ENCODE peak calls at places on chromosomes 13 and 19, in ten cellular contexts. K, Y, S, C, V, G, N, F, T and B are unnamed samples.

GRCh38 chr13:34886476-34886875 is 55.6 kb upstream of the NBEA start:
- DNase-seq in K (no peak), Y (no peak), S (no peak), C (no peak), V (no peak), G (no peak), N (no peak), F (no peak), T (no peak), B (no peak)

GRCh38 chr13:69524459-69525155 is 583.0 kb upstream of the ATXN8OS start:
- DNase-seq in K (no peak), Y (no peak), S (no peak), C (peak; percentile 11), V (no peak), G (peak; percentile 33), N (no peak), F (no peak), T (peak; percentile 55), B (no peak)

GRCh38 chr19:15466851-15467733 is 2.7 kb upstream of the RASAL3 start:
- DNase-seq in K (no peak), Y (no peak), S (peak; percentile 87), C (no peak), V (peak; percentile 62), G (no peak), N (peak; percentile 51), F (no peak), T (peak; percentile 71), B (no peak)

GRCh38 chr19:51116736-51117135 is 8.0 kb upstream of the SIGLEC9 start:
- DNase-seq in K (no peak), Y (no peak), S (peak; percentile 27), C (no peak), V (no peak), G (no peak), N (no peak), F (no peak), T (no peak), B (no peak)

GRCh38 chr13:47845981-47846380 is 155.1 kb downstream of the SUCLA2 start:
- DNase-seq in K (no peak), Y (no peak), S (peak; percentile 36), C (no peak), V (no peak), G (no peak), N (no peak), F (no peak), T (no peak), B (no peak)

GRCh38 chr13:112506046-112506445 is 81.9 kb downstream of the TUBGCP3 start:
- DNase-seq in K (no peak), Y (no peak), S (no peak), C (no peak), V (no peak), G (no peak), N (no peak), F (no peak), T (no peak), B (no peak)

GRCh38 chr19:45050036-45050435 is 11.2 kb downstream of the CLASRP start:
- DNase-seq in K (no peak), Y (no peak), S (no peak), C (no peak), V (no peak), G (no peak), N (no peak), F (no peak), T (no peak), B (no peak)

GRCh38 chr19:38055040-38055439 is 148.0 kb downstream of the SIPA1L3 start:
- DNase-seq in K (no peak), Y (no peak), S (no peak), C (no peak), V (no peak), G (peak; percentile 91), N (no peak), F (no peak), T (no peak), B (no peak)

GRCh38 chr19:45404557-45405434 is at the start of gene PPP1R13L:
- DNase-seq in K (peak; percentile 67), Y (peak; percentile 97), S (peak; percentile 94), C (peak; percentile 58), V (peak; percentile 65), G (peak; percentile 95), N (peak; percentile 54), F (no peak), T (no peak), B (no peak)

GRCh38 chr19:19382118-19382517 is 23.4 kb upstream of the GATAD2A start:
- DNase-seq in K (no peak), Y (no peak), S (no peak), C (no peak), V (peak; percentile 41), G (no peak), N (no peak), F (no peak), T (no peak), B (no peak)

GRCh38 chr19:7326105-7326877 is 22.4 kb upstream of the ARHGEF18 start:
- DNase-seq in K (no peak), Y (no peak), S (peak; percentile 17), C (no peak), V (peak; percentile 32), G (peak; percentile 61), N (peak; percentile 22), F (no peak), T (peak; percentile 4), B (peak; percentile 90)

GRCh38 chr19:38684078-38684861 is 36.8 kb downstream of the ACTN4 start:
- DNase-seq in K (no peak), Y (peak; percentile 94), S (peak; percentile 98), C (peak; percentile 95), V (peak; percentile 98), G (peak; percentile 30), N (no peak), F (no peak), T (no peak), B (no peak)

GRCh38 chr19:41339936-41340335 is 13.8 kb downstream of the TGFB1 start:
- DNase-seq in K (no peak), Y (no peak), S (peak; percentile 70), C (no peak), V (no peak), G (no peak), N (no peak), F (no peak), T (no peak), B (no peak)

GRCh38 chr19:45424191-45425058 is 708 bp upstream of the ERCC1 start:
- DNase-seq in K (no peak), Y (peak; percentile 94), S (peak; percentile 99), C (peak; percentile 91), V (peak; percentile 98), G (peak; percentile 74), N (peak; percentile 64), F (no peak), T (peak; percentile 83), B (peak; percentile 76)

GRCh38 chr13:23824355-23824754 is 64.8 kb downstream of the MIPEP start:
- DNase-seq in K (no peak), Y (peak; percentile 92), S (no peak), C (no peak), V (no peak), G (no peak), N (no peak), F (no peak), T (no peak), B (no peak)

GRCh38 chr13:112452380-112453206 is 76.4 kb downstream of the SPACA7 start:
- DNase-seq in K (no peak), Y (no peak), S (no peak), C (no peak), V (no peak), G (no peak), N (no peak), F (no peak), T (no peak), B (peak; percentile 45)

GRCh38 chr13:21074601-21075302 is 13.4 kb upstream of the LATS2 start:
- DNase-seq in K (no peak), Y (no peak), S (no peak), C (no peak), V (no peak), G (no peak), N (peak; percentile 41), F (no peak), T (peak; percentile 73), B (peak; percentile 46)

GRCh38 chr13:29513002-29513980 is 82.2 kb downstream of the SLC7A1 start:
- DNase-seq in K (no peak), Y (no peak), S (peak; percentile 69), C (no peak), V (no peak), G (no peak), N (no peak), F (no peak), T (no peak), B (no peak)

GRCh38 chr13:32852568-32852967 is 163.7 kb upstream of the KL start:
- DNase-seq in K (no peak), Y (no peak), S (no peak), C (peak; percentile 43), V (no peak), G (no peak), N (no peak), F (no peak), T (no peak), B (no peak)

GRCh38 chr13:91277013-91277676 is 70.3 kb upstream of the MIR17HG start:
- DNase-seq in K (no peak), Y (no peak), S (no peak), C (no peak), V (no peak), G (no peak), N (no peak), F (no peak), T (no peak), B (no peak)

GRCh38 chr13:48979892-48980291 is 4.2 kb downstream of the FNDC3A start:
- DNase-seq in K (no peak), Y (no peak), S (no peak), C (no peak), V (no peak), G (no peak), N (no peak), F (no peak), T (peak; percentile 38), B (no peak)

GRCh38 chr19:50817941-50818858 is 5.4 kb downstream of the KLK1 start:
- DNase-seq in K (peak; percentile 61), Y (no peak), S (no peak), C (peak; percentile 24), V (peak; percentile 79), G (peak; percentile 67), N (peak; percentile 62), F (peak; percentile 8), T (no peak), B (peak; percentile 99)

GRCh38 chr19:10288662-10289166 is 1.0 kb upstream of the ICAM5 start:
- DNase-seq in K (peak; percentile 33), Y (no peak), S (no peak), C (peak; percentile 80), V (peak; percentile 86), G (peak; percentile 91), N (peak; percentile 44), F (no peak), T (peak; percentile 89), B (peak; percentile 79)

GRCh38 chr13:59360108-59360507 is 803.6 kb downstream of the DIAPH3 start:
- DNase-seq in K (no peak), Y (no peak), S (peak; percentile 25), C (no peak), V (no peak), G (no peak), N (no peak), F (no peak), T (peak; percentile 90), B (no peak)

GRCh38 chr19:38455031-38455430 is 21.5 kb downstream of the RYR1 start:
- DNase-seq in K (no peak), Y (no peak), S (no peak), C (peak; percentile 31), V (peak; percentile 23), G (no peak), N (no peak), F (no peak), T (peak; percentile 19), B (no peak)

GRCh38 chr13:76425930-76426329 is 460.3 kb downstream of the KCTD12 start:
- DNase-seq in K (no peak), Y (no peak), S (peak; percentile 57), C (peak; percentile 91), V (peak; percentile 11), G (peak; percentile 89), N (no peak), F (no peak), T (no peak), B (no peak)

GRCh38 chr19:55146078-55146647 is 2.8 kb downstream of the TNNT1 start:
- DNase-seq in K (no peak), Y (no peak), S (peak; percentile 42), C (peak; percentile 14), V (peak; percentile 68), G (peak; percentile 88), N (peak; percentile 30), F (no peak), T (peak; percentile 58), B (peak; percentile 80)

GRCh38 chr19:47486900-47487299 is 2.9 kb upstream of the KPTN start:
- DNase-seq in K (no peak), Y (no peak), S (no peak), C (no peak), V (no peak), G (peak; percentile 65), N (peak; percentile 18), F (no peak), T (no peak), B (no peak)